ENCODE peak calls at places on chromosomes 3 and 15, in seven cellular contexts. One of them, this sample, is unnamed.

GRCh38 chr3:128803307-128803706 is 76.1 kb upstream of the ACAD9 start:
- DNase-seq in mesendoderm: no peak
- DNase-seq in IMR-90: no peak
- DNase-seq in mesenchymal stem cell: no peak
- DNase-seq in trophoblast cell: no peak
- DNase-seq in H9: no peak
- DNase-seq in neuronal stem cell: no peak
- DNase-seq in this sample: no peak

GRCh38 chr3:62940763-62941632 is 65.8 kb upstream of the CADPS start:
- DNase-seq in neuronal stem cell: no peak
- DNase-seq in IMR-90: peak
- DNase-seq in mesenchymal stem cell: peak
- DNase-seq in H9: no peak
- DNase-seq in trophoblast cell: no peak
- DNase-seq in mesendoderm: peak
- DNase-seq in this sample: no peak

GRCh38 chr3:101567528-101568317 is 6.1 kb downstream of the TRMT10C start:
- DNase-seq in trophoblast cell: peak
- DNase-seq in mesendoderm: no peak
- DNase-seq in neuronal stem cell: no peak
- DNase-seq in IMR-90: peak
- DNase-seq in mesenchymal stem cell: peak
- DNase-seq in H9: no peak
- DNase-seq in this sample: no peak

GRCh38 chr3:139617656-139618268 is 60.0 kb downstream of the NMNAT3 start:
- DNase-seq in mesenchymal stem cell: no peak
- DNase-seq in H9: no peak
- DNase-seq in neuronal stem cell: no peak
- DNase-seq in IMR-90: no peak
- DNase-seq in mesendoderm: no peak
- DNase-seq in trophoblast cell: no peak
- DNase-seq in this sample: no peak

GRCh38 chr3:126556637-126557414 is 1.9 kb downstream of the C3orf22 start:
- DNase-seq in trophoblast cell: no peak
- DNase-seq in neuronal stem cell: no peak
- DNase-seq in mesenchymal stem cell: no peak
- DNase-seq in H9: peak
- DNase-seq in mesendoderm: no peak
- DNase-seq in IMR-90: no peak
- DNase-seq in this sample: no peak

GRCh38 chr15:44219073-44219472 is 24.0 kb upstream of the FRMD5 start:
- DNase-seq in IMR-90: no peak
- DNase-seq in mesenchymal stem cell: no peak
- DNase-seq in mesendoderm: no peak
- DNase-seq in H9: no peak
- DNase-seq in neuronal stem cell: no peak
- DNase-seq in trophoblast cell: no peak
- DNase-seq in this sample: no peak

GRCh38 chr3:181230258-181230657 is 240.7 kb upstream of the DNAJC19 start:
- DNase-seq in mesenchymal stem cell: no peak
- DNase-seq in IMR-90: no peak
- DNase-seq in trophoblast cell: no peak
- DNase-seq in neuronal stem cell: no peak
- DNase-seq in H9: peak
- DNase-seq in mesendoderm: peak
- DNase-seq in this sample: peak

GRCh38 chr3:95097493-95097892 is 1034.6 kb downstream of the NSUN3 start:
- DNase-seq in IMR-90: no peak
- DNase-seq in H9: no peak
- DNase-seq in neuronal stem cell: no peak
- DNase-seq in mesenchymal stem cell: no peak
- DNase-seq in mesendoderm: no peak
- DNase-seq in trophoblast cell: no peak
- DNase-seq in this sample: no peak

GRCh38 chr15:35991386-35991785 is 445.4 kb upstream of the DPH6 start:
- DNase-seq in trophoblast cell: no peak
- DNase-seq in neuronal stem cell: no peak
- DNase-seq in mesendoderm: peak
- DNase-seq in mesenchymal stem cell: no peak
- DNase-seq in H9: no peak
- DNase-seq in IMR-90: no peak
- DNase-seq in this sample: no peak

GRCh38 chr15:99239545-99240198 is 9.7 kb downstream of the TTC23 start:
- DNase-seq in neuronal stem cell: no peak
- DNase-seq in IMR-90: peak
- DNase-seq in trophoblast cell: no peak
- DNase-seq in mesenchymal stem cell: peak
- DNase-seq in mesendoderm: no peak
- DNase-seq in H9: no peak
- DNase-seq in this sample: no peak

GRCh38 chr15:80929225-80929624 is 60.4 kb downstream of the MESD start:
- DNase-seq in trophoblast cell: peak
- DNase-seq in IMR-90: peak
- DNase-seq in mesendoderm: no peak
- DNase-seq in neuronal stem cell: no peak
- DNase-seq in H9: no peak
- DNase-seq in mesenchymal stem cell: peak
- DNase-seq in this sample: no peak

GRCh38 chr3:170997966-170998913 is 28.3 kb downstream of the SLC2A2 start:
- DNase-seq in H9: no peak
- DNase-seq in neuronal stem cell: no peak
- DNase-seq in IMR-90: peak
- DNase-seq in mesenchymal stem cell: peak
- DNase-seq in trophoblast cell: no peak
- DNase-seq in mesendoderm: no peak
- DNase-seq in this sample: no peak

GRCh38 chr3:120028271-120029047 is 65.8 kb downstream of the GSK3B start:
- DNase-seq in trophoblast cell: no peak
- DNase-seq in H9: peak
- DNase-seq in neuronal stem cell: no peak
- DNase-seq in IMR-90: no peak
- DNase-seq in mesendoderm: peak
- DNase-seq in mesenchymal stem cell: no peak
- DNase-seq in this sample: no peak

GRCh38 chr15:41870689-41871081 is 23.2 kb downstream of the SPTBN5 start:
- DNase-seq in H9: no peak
- DNase-seq in IMR-90: peak
- DNase-seq in mesenchymal stem cell: peak
- DNase-seq in trophoblast cell: no peak
- DNase-seq in mesendoderm: no peak
- DNase-seq in neuronal stem cell: no peak
- DNase-seq in this sample: no peak

GRCh38 chr3:106609666-106610301 is 741.0 kb upstream of the CBLB start:
- DNase-seq in neuronal stem cell: peak
- DNase-seq in H9: peak
- DNase-seq in IMR-90: peak
- DNase-seq in trophoblast cell: peak
- DNase-seq in mesendoderm: peak
- DNase-seq in mesenchymal stem cell: peak
- DNase-seq in this sample: peak

GRCh38 chr3:134300520-134300919 is 49.9 kb upstream of the RYK start:
- DNase-seq in mesenchymal stem cell: no peak
- DNase-seq in trophoblast cell: peak
- DNase-seq in IMR-90: no peak
- DNase-seq in mesendoderm: peak
- DNase-seq in H9: no peak
- DNase-seq in neuronal stem cell: no peak
- DNase-seq in this sample: no peak

GRCh38 chr15:86690566-86690965 is 610.9 kb downstream of the AGBL1 start:
- DNase-seq in mesendoderm: peak
- DNase-seq in neuronal stem cell: no peak
- DNase-seq in IMR-90: no peak
- DNase-seq in mesenchymal stem cell: peak
- DNase-seq in trophoblast cell: no peak
- DNase-seq in H9: no peak
- DNase-seq in this sample: no peak

GRCh38 chr15:83838763-83839162 is 184.8 kb downstream of the ADAMTSL3 start:
- DNase-seq in H9: no peak
- DNase-seq in mesenchymal stem cell: no peak
- DNase-seq in mesendoderm: no peak
- DNase-seq in IMR-90: no peak
- DNase-seq in trophoblast cell: no peak
- DNase-seq in neuronal stem cell: no peak
- DNase-seq in this sample: no peak

GRCh38 chr3:183148056-183148455 is 14.5 kb downstream of the LAMP3 start:
- DNase-seq in trophoblast cell: no peak
- DNase-seq in neuronal stem cell: no peak
- DNase-seq in H9: no peak
- DNase-seq in mesenchymal stem cell: peak
- DNase-seq in mesendoderm: no peak
- DNase-seq in IMR-90: peak
- DNase-seq in this sample: no peak

GRCh38 chr3:2098398-2099027 is at the start of gene CNTN4:
- DNase-seq in mesenchymal stem cell: peak
- DNase-seq in H9: peak
- DNase-seq in trophoblast cell: peak
- DNase-seq in neuronal stem cell: peak
- DNase-seq in IMR-90: no peak
- DNase-seq in mesendoderm: peak
- DNase-seq in this sample: peak

DNA sequence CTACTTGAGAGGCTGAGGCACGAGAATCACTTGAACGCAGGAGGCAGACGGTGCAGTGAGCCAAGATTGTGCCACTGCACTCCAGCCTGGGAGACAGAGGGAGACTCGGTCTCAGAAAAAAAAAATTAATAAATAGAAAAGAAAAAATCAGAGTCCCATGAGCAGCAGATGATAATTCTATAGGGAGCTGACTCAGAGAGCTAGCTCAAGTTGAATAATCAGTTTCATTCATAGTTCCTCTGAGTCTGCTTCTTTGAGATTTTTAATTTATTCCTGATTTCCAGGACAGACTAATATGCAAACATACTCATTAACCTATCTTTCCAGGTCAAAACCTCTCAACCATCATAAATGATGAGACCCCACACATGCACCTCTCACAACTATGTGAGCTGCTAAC is 55.0 kb upstream of the PTX3 start:
- DNase-seq in neuronal stem cell: no peak
- DNase-seq in mesendoderm: no peak
- DNase-seq in trophoblast cell: no peak
- DNase-seq in H9: no peak
- DNase-seq in mesenchymal stem cell: no peak
- DNase-seq in IMR-90: no peak
- DNase-seq in this sample: no peak
- H3K4ac ChIP-seq in neuronal stem cell: no peak
- H3K4ac ChIP-seq in mesendoderm: no peak
- H3K4ac ChIP-seq in trophoblast cell: no peak
- H3K4ac ChIP-seq in H9: no peak
- H3K4ac ChIP-seq in mesenchymal stem cell: no peak
- H3K4ac ChIP-seq in IMR-90: no peak
- H3K4ac ChIP-seq in this sample: no peak

GRCh38 chr3:166473501-166473900 is 636.3 kb upstream of the BCHE start:
- DNase-seq in IMR-90: no peak
- DNase-seq in mesendoderm: no peak
- DNase-seq in mesenchymal stem cell: no peak
- DNase-seq in trophoblast cell: no peak
- DNase-seq in neuronal stem cell: no peak
- DNase-seq in H9: no peak
- DNase-seq in this sample: no peak
- H3K4ac ChIP-seq in IMR-90: no peak
- H3K4ac ChIP-seq in mesendoderm: no peak
- H3K4ac ChIP-seq in mesenchymal stem cell: no peak
- H3K4ac ChIP-seq in trophoblast cell: no peak
- H3K4ac ChIP-seq in neuronal stem cell: no peak
- H3K4ac ChIP-seq in H9: no peak
- H3K4ac ChIP-seq in this sample: no peak

GRCh38 chr3:5021571-5022092 is 42.4 kb downstream of the BHLHE40 start:
- DNase-seq in mesendoderm: no peak
- DNase-seq in trophoblast cell: peak
- DNase-seq in mesenchymal stem cell: peak
- DNase-seq in neuronal stem cell: no peak
- DNase-seq in IMR-90: peak
- DNase-seq in H9: no peak
- DNase-seq in this sample: no peak
- H3K4ac ChIP-seq in mesendoderm: no peak
- H3K4ac ChIP-seq in trophoblast cell: peak
- H3K4ac ChIP-seq in mesenchymal stem cell: peak
- H3K4ac ChIP-seq in neuronal stem cell: no peak
- H3K4ac ChIP-seq in IMR-90: peak
- H3K4ac ChIP-seq in H9: no peak
- H3K4ac ChIP-seq in this sample: no peak

GRCh38 chr3:14766428-14767244 is 52.1 kb upstream of the FGD5 start:
- DNase-seq in mesendoderm: no peak
- DNase-seq in H9: peak
- DNase-seq in neuronal stem cell: no peak
- DNase-seq in IMR-90: no peak
- DNase-seq in mesenchymal stem cell: no peak
- DNase-seq in trophoblast cell: no peak
- DNase-seq in this sample: no peak

GRCh38 chr3:14767245-14767593 is 51.5 kb upstream of the FGD5 start:
- DNase-seq in mesenchymal stem cell: no peak
- DNase-seq in neuronal stem cell: no peak
- DNase-seq in IMR-90: no peak
- DNase-seq in trophoblast cell: no peak
- DNase-seq in mesendoderm: no peak
- DNase-seq in H9: no peak
- DNase-seq in this sample: no peak

GRCh38 chr3:14765576-14766427 is 53.0 kb upstream of the FGD5 start:
- DNase-seq in neuronal stem cell: no peak
- DNase-seq in trophoblast cell: no peak
- DNase-seq in mesendoderm: no peak
- DNase-seq in mesenchymal stem cell: no peak
- DNase-seq in H9: peak
- DNase-seq in IMR-90: no peak
- DNase-seq in this sample: no peak

GRCh38 chr3:14764331-14765064 is 54.3 kb upstream of the FGD5 start:
- DNase-seq in IMR-90: peak
- DNase-seq in mesenchymal stem cell: no peak
- DNase-seq in trophoblast cell: peak
- DNase-seq in H9: peak
- DNase-seq in mesendoderm: no peak
- DNase-seq in neuronal stem cell: no peak
- DNase-seq in this sample: no peak

GRCh38 chr3:14765065-14765410 is 53.7 kb upstream of the FGD5 start:
- DNase-seq in H9: no peak
- DNase-seq in IMR-90: no peak
- DNase-seq in trophoblast cell: no peak
- DNase-seq in mesendoderm: no peak
- DNase-seq in mesenchymal stem cell: no peak
- DNase-seq in neuronal stem cell: no peak
- DNase-seq in this sample: no peak
- H3K4ac ChIP-seq in H9: no peak
- H3K4ac ChIP-seq in IMR-90: no peak
- H3K4ac ChIP-seq in trophoblast cell: no peak
- H3K4ac ChIP-seq in mesendoderm: no peak
- H3K4ac ChIP-seq in mesenchymal stem cell: no peak
- H3K4ac ChIP-seq in neuronal stem cell: no peak
- H3K4ac ChIP-seq in this sample: no peak

This sample was measured in H1.